ENCODE peak calls at places on chromosomes 2 and 18, in seven cellular contexts. G is fibroblast of lung; H is AG10803; U is astrocyte of the cerebellum; Z is CD8-positive, alpha-beta T cell; L is endodermal cell; T is mucosa of descending colon. V is an unnamed sample.

GRCh38 chr18:49177812-49178211 is 227.0 kb upstream of the SMAD7 start:
- DNase-seq in G (peak; percentile 76), H (peak; percentile 51), U (peak; percentile 73), Z (no peak), L (no peak), T (no peak), V (no peak)

GRCh38 chr2:163173591-163173990 is 335.0 kb upstream of the KCNH7 start:
- DNase-seq in G (no peak), H (no peak), U (no peak), Z (no peak), L (no peak), T (no peak), V (no peak)

GRCh38 chr2:239246723-239247122 is 154.1 kb downstream of the HDAC4 start:
- DNase-seq in G (no peak), H (no peak), U (no peak), Z (no peak), L (no peak), T (peak; percentile 54), V (no peak)

GRCh38 chr2:191316246-191316645 is 71.0 kb downstream of the MYO1B start:
- DNase-seq in G (peak; percentile 34), H (peak; percentile 81), U (no peak), Z (no peak), L (no peak), T (no peak), V (no peak)

GRCh38 chr2:203740741-203741363 is 34.4 kb downstream of the CD28 start:
- DNase-seq in G (no peak), H (peak; percentile 68), U (no peak), Z (no peak), L (no peak), T (no peak), V (no peak)

GRCh38 chr2:44480068-44480467 is 118.3 kb downstream of the CAMKMT start:
- DNase-seq in G (no peak), H (no peak), U (no peak), Z (no peak), L (no peak), T (no peak), V (no peak)

GRCh38 chr18:79511671-79512301 is 116.1 kb downstream of the NFATC1 start:
- DNase-seq in G (no peak), H (no peak), U (no peak), Z (no peak), L (peak; percentile 55), T (peak; percentile 0), V (no peak)

GRCh38 chr2:172667926-172668325 is 67.7 kb upstream of the RAPGEF4 start:
- DNase-seq in G (peak; percentile 59), H (peak; percentile 60), U (no peak), Z (no peak), L (no peak), T (no peak), V (no peak)

GRCh38 chr2:201953880-201954279 is 79.8 kb upstream of the FZD7 start:
- DNase-seq in G (no peak), H (no peak), U (no peak), Z (no peak), L (no peak), T (no peak), V (no peak)

GRCh38 chr2:201955702-201956141 is 77.9 kb upstream of the FZD7 start:
- DNase-seq in G (peak; percentile 40), H (no peak), U (peak; percentile 49), Z (no peak), L (no peak), T (no peak), V (no peak)

GRCh38 chr2:201956361-201956760 is 77.3 kb upstream of the FZD7 start:
- DNase-seq in G (no peak), H (no peak), U (no peak), Z (no peak), L (no peak), T (no peak), V (no peak)

GRCh38 chr2:201953386-201953785 is 80.3 kb upstream of the FZD7 start:
- DNase-seq in G (no peak), H (no peak), U (no peak), Z (no peak), L (no peak), T (no peak), V (no peak)

DNA sequence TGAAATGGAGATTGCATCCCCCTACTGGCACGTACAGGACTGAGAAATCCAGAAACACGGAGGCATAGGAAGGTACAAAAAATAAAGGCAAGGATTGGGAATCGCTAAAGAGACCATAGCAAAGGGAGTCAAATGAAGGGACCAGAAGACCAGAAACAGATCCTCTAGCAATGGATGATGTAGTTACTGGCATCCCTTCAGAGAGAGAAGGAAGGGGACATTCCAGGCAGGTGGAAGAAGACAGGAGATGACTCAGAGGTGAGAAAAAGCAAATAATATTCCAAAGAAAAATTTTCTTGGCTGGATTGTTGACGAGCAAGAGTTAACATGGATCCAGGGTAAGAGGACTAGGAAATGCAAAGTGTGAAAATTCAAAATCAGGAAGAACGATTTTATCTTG is 78.4 kb upstream of the FZD7 start:
- DNase-seq in G (no peak), H (no peak), U (peak; percentile 39), Z (no peak), L (no peak), T (no peak), V (no peak)
- TF ChIP-seq CTCF in G (no peak), H (no peak), U (peak; percentile 22), Z (no peak), L (no peak), T (no peak), V (no peak)

GRCh38 chr2:10402652-10403215 is 45.4 kb downstream of the ODC1 start:
- DNase-seq in G (no peak), H (peak; percentile 68), U (no peak), Z (no peak), L (no peak), T (no peak), V (no peak)

GRCh38 chr2:10405441-10405840 is 42.7 kb downstream of the ODC1 start:
- DNase-seq in G (peak; percentile 92), H (peak; percentile 99), U (no peak), Z (no peak), L (no peak), T (no peak), V (no peak)

GRCh38 chr2:10406491-10406890 is 41.6 kb downstream of the ODC1 start:
- DNase-seq in G (no peak), H (no peak), U (no peak), Z (no peak), L (no peak), T (no peak), V (no peak)

GRCh38 chr2:10406016-10406415 is 42.1 kb downstream of the ODC1 start:
- DNase-seq in G (no peak), H (peak; percentile 43), U (no peak), Z (no peak), L (no peak), T (no peak), V (no peak)

GRCh38 chr2:10404324-10405143 is 43.6 kb downstream of the ODC1 start:
- DNase-seq in G (no peak), H (peak; percentile 65), U (no peak), Z (no peak), L (no peak), T (no peak), V (no peak)
- H3K4me3 ChIP-seq in G (no peak overlapping the region), H (no peak overlapping the region), U (no peak overlapping the region), Z (no peak overlapping the region), L (no peak overlapping the region), T (no peak overlapping the region), V (no peak overlapping the region)

GRCh38 chr2:102236132-102236531 is 49.3 kb downstream of the IL1RL2 start:
- DNase-seq in G (no peak), H (no peak), U (no peak), Z (no peak), L (no peak), T (no peak), V (no peak)

GRCh38 chr2:102233132-102233884 is 46.5 kb downstream of the IL1RL2 start:
- DNase-seq in G (no peak), H (no peak), U (no peak), Z (no peak), L (peak; percentile 75), T (no peak), V (no peak)

GRCh38 chr2:102235491-102235890 is 48.7 kb downstream of the IL1RL2 start:
- DNase-seq in G (no peak), H (no peak), U (no peak), Z (no peak), L (peak; percentile 74), T (no peak), V (no peak)

GRCh38 chr2:102237176-102237575 is 50.4 kb downstream of the IL1RL2 start:
- DNase-seq in G (no peak), H (no peak), U (no peak), Z (no peak), L (no peak), T (no peak), V (no peak)

DNA sequence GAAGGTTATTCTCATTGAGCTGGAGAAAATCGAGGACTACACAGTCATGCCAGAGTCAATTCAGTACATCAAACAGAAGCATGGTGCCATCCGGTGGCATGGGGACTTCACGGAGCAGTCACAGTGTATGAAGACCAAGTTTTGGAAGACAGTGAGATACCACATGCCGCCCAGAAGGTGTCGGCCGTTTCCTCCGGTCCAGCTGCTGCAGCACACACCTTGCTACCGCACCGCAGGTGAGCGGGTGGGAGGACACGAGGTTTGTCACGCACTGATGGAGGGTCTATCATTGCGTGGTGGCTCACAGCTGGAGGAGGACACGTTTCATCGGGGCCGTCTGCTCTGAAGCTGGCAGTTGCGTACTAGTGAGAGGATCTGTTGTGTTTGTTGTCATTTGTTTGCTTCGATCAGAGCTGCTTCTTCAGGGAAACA is 48.2 kb downstream of the IL1RL2 start:
- DNase-seq in G (no peak), H (no peak), U (no peak), Z (no peak), L (no peak), T (no peak), V (no peak)
- TF ChIP-seq CTCF in G (no peak), H (no peak), U (no peak), Z (no peak), L (no peak), T (no peak), V (no peak)

GRCh38 chr18:8688428-8688827 is 16.9 kb upstream of the MTCL1 start:
- DNase-seq in G (peak; percentile 69), H (no peak), U (no peak), Z (no peak), L (no peak), T (no peak), V (no peak)

GRCh38 chr18:8684577-8684976 is 20.8 kb upstream of the MTCL1 start:
- DNase-seq in G (no peak), H (no peak), U (no peak), Z (no peak), L (no peak), T (no peak), V (no peak)

GRCh38 chr18:8685914-8686216 is 19.5 kb upstream of the MTCL1 start:
- DNase-seq in G (no peak), H (no peak), U (no peak), Z (no peak), L (no peak), T (no peak), V (no peak)

GRCh38 chr18:8686556-8686955 is 18.8 kb upstream of the MTCL1 start:
- DNase-seq in G (no peak), H (no peak), U (no peak), Z (no peak), L (no peak), T (no peak), V (no peak)

DNA sequence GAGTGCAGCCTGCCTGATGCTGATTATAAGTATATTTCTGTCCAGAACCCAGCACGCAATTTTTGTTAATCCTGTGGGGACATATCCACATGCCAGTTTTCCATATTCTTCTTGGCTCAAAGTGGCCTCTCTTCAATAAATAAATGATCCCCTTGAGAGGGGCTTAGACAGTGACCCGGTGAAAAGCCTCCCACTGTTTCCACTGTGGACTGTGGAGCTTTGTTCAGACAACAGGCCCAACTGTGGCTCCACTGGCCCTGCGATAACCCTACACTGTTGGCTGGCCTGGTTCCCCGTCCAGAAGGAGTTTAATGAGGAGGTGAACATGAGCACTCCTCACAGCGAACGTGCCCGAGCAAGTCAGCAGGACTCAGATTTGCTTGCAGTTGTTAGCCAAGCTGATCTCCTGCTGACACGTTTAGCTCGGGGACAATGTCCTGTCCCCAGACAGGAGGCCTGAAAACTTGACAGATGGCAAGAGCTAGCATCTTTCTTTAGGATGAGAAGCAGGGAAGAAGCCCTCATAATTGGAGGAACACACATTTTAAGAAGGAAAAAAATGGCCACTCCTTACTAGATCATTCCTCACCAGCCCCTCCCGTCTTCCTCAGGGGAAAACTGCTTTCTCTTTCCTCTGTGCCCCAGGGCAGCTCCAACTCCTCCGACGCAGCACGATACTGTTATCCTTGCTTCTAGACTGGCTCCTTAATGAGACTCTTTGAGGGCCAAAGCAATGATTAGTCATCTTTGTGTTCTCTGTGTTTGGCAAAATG is 20.0 kb upstream of the MTCL1 start:
- DNase-seq in G (no peak), H (peak; percentile 74), U (peak; percentile 59), Z (no peak), L (no peak), T (no peak), V (no peak)
- H3K4me3 ChIP-seq in G (no peak overlapping the region), H (no peak overlapping the region), U (no peak overlapping the region), Z (no peak overlapping the region), L (no peak overlapping the region), T (no peak overlapping the region), V (no peak overlapping the region)